ENCODE peak calls at places on chromosome 19, in nine cellular contexts. One of them, this sample, is unnamed.

GRCh38 chr19:11007376-11007775 is 46.5 kb downstream of the SMARCA4 start:
- DNase-seq in heart right ventricle: no peak
- DNase-seq in left kidney: no peak
- DNase-seq in hypothalamus: no peak
- DNase-seq in neural crest cell: no peak
- DNase-seq in iPS-NIHi11: no peak
- DNase-seq in central memory CD4-positive, alpha-beta T cell: no peak
- DNase-seq in anterior cingulate cortex: no peak
- DNase-seq in PC-3: no peak
- DNase-seq in this sample: no peak

GRCh38 chr19:35885225-35885624 is 15.1 kb downstream of the NFKBID start:
- DNase-seq in anterior cingulate cortex: no peak
- DNase-seq in heart right ventricle: no peak
- DNase-seq in iPS-NIHi11: no peak
- DNase-seq in left kidney: no peak
- DNase-seq in neural crest cell: no peak
- DNase-seq in central memory CD4-positive, alpha-beta T cell: no peak
- DNase-seq in hypothalamus: no peak
- DNase-seq in PC-3: no peak
- DNase-seq in this sample: no peak

GRCh38 chr19:44232867-44233266 is 20.5 kb downstream of the ZNF227 start:
- DNase-seq in neural crest cell: no peak
- DNase-seq in heart right ventricle: no peak
- DNase-seq in anterior cingulate cortex: no peak
- DNase-seq in central memory CD4-positive, alpha-beta T cell: no peak
- DNase-seq in iPS-NIHi11: no peak
- DNase-seq in PC-3: no peak
- DNase-seq in left kidney: no peak
- DNase-seq in hypothalamus: no peak
- DNase-seq in this sample: no peak

GRCh38 chr19:35518313-35518712 is 4.9 kb upstream of the DMKN start:
- DNase-seq in iPS-NIHi11: no peak
- DNase-seq in central memory CD4-positive, alpha-beta T cell: no peak
- DNase-seq in left kidney: no peak
- DNase-seq in anterior cingulate cortex: no peak
- DNase-seq in hypothalamus: no peak
- DNase-seq in neural crest cell: no peak
- DNase-seq in heart right ventricle: no peak
- DNase-seq in PC-3: peak
- DNase-seq in this sample: no peak

GRCh38 chr19:3778899-3779723 is 7.1 kb downstream of the MATK start:
- DNase-seq in hypothalamus: no peak
- DNase-seq in central memory CD4-positive, alpha-beta T cell: no peak
- DNase-seq in heart right ventricle: no peak
- DNase-seq in neural crest cell: no peak
- DNase-seq in PC-3: no peak
- DNase-seq in iPS-NIHi11: peak
- DNase-seq in anterior cingulate cortex: no peak
- DNase-seq in left kidney: no peak
- DNase-seq in this sample: no peak

GRCh38 chr19:7371001-7371400 is 22.3 kb downstream of the ARHGEF18 start:
- DNase-seq in central memory CD4-positive, alpha-beta T cell: no peak
- DNase-seq in PC-3: no peak
- DNase-seq in hypothalamus: no peak
- DNase-seq in neural crest cell: no peak
- DNase-seq in iPS-NIHi11: no peak
- DNase-seq in anterior cingulate cortex: no peak
- DNase-seq in heart right ventricle: no peak
- DNase-seq in left kidney: no peak
- DNase-seq in this sample: no peak

GRCh38 chr19:12672744-12673143 is 6.1 kb downstream of the WDR83 start:
- DNase-seq in left kidney: no peak
- DNase-seq in central memory CD4-positive, alpha-beta T cell: no peak
- DNase-seq in heart right ventricle: no peak
- DNase-seq in neural crest cell: no peak
- DNase-seq in PC-3: no peak
- DNase-seq in hypothalamus: no peak
- DNase-seq in iPS-NIHi11: no peak
- DNase-seq in anterior cingulate cortex: no peak
- DNase-seq in this sample: no peak

GRCh38 chr19:53982056-53982455 is 9.4 kb upstream of the CACNG6 start:
- DNase-seq in left kidney: peak
- DNase-seq in central memory CD4-positive, alpha-beta T cell: no peak
- DNase-seq in anterior cingulate cortex: no peak
- DNase-seq in neural crest cell: no peak
- DNase-seq in hypothalamus: no peak
- DNase-seq in heart right ventricle: no peak
- DNase-seq in PC-3: peak
- DNase-seq in iPS-NIHi11: peak
- DNase-seq in this sample: no peak

GRCh38 chr19:10891360-10892108 is 20.2 kb downstream of the CARM1 start:
- DNase-seq in anterior cingulate cortex: no peak
- DNase-seq in iPS-NIHi11: no peak
- DNase-seq in central memory CD4-positive, alpha-beta T cell: no peak
- DNase-seq in hypothalamus: no peak
- DNase-seq in heart right ventricle: peak
- DNase-seq in neural crest cell: no peak
- DNase-seq in PC-3: no peak
- DNase-seq in left kidney: peak
- DNase-seq in this sample: no peak

GRCh38 chr19:37932985-37933953 is 26.3 kb downstream of the SIPA1L3 start:
- DNase-seq in PC-3: peak
- DNase-seq in heart right ventricle: no peak
- DNase-seq in iPS-NIHi11: peak
- DNase-seq in left kidney: peak
- DNase-seq in central memory CD4-positive, alpha-beta T cell: no peak
- DNase-seq in hypothalamus: no peak
- DNase-seq in neural crest cell: no peak
- DNase-seq in anterior cingulate cortex: no peak
- DNase-seq in this sample: peak

GRCh38 chr19:35002037-35002535 is 2.0 kb downstream of the GRAMD1A start:
- DNase-seq in iPS-NIHi11: no peak
- DNase-seq in left kidney: no peak
- DNase-seq in hypothalamus: no peak
- DNase-seq in central memory CD4-positive, alpha-beta T cell: no peak
- DNase-seq in heart right ventricle: no peak
- DNase-seq in PC-3: no peak
- DNase-seq in neural crest cell: no peak
- DNase-seq in anterior cingulate cortex: no peak
- DNase-seq in this sample: no peak

GRCh38 chr19:56294557-56294956 is 20.1 kb downstream of the ZSCAN5A start:
- DNase-seq in hypothalamus: no peak
- DNase-seq in PC-3: peak
- DNase-seq in central memory CD4-positive, alpha-beta T cell: no peak
- DNase-seq in heart right ventricle: no peak
- DNase-seq in neural crest cell: no peak
- DNase-seq in anterior cingulate cortex: no peak
- DNase-seq in left kidney: no peak
- DNase-seq in iPS-NIHi11: no peak
- DNase-seq in this sample: no peak

GRCh38 chr19:14158276-14159023 is 22.1 kb upstream of the ASF1B start:
- DNase-seq in anterior cingulate cortex: no peak
- DNase-seq in neural crest cell: no peak
- DNase-seq in hypothalamus: no peak
- DNase-seq in central memory CD4-positive, alpha-beta T cell: no peak
- DNase-seq in PC-3: no peak
- DNase-seq in left kidney: no peak
- DNase-seq in heart right ventricle: no peak
- DNase-seq in iPS-NIHi11: peak
- DNase-seq in this sample: no peak

GRCh38 chr19:35719402-35720162 is 1.8 kb downstream of the KMT2B start:
- DNase-seq in neural crest cell: no peak
- DNase-seq in PC-3: no peak
- DNase-seq in central memory CD4-positive, alpha-beta T cell: no peak
- DNase-seq in heart right ventricle: no peak
- DNase-seq in iPS-NIHi11: no peak
- DNase-seq in left kidney: no peak
- DNase-seq in hypothalamus: no peak
- DNase-seq in anterior cingulate cortex: no peak
- DNase-seq in this sample: no peak

GRCh38 chr19:30006206-30006605 is 64.2 kb downstream of the URI1 start:
- DNase-seq in left kidney: no peak
- DNase-seq in hypothalamus: no peak
- DNase-seq in neural crest cell: no peak
- DNase-seq in heart right ventricle: no peak
- DNase-seq in anterior cingulate cortex: no peak
- DNase-seq in iPS-NIHi11: no peak
- DNase-seq in central memory CD4-positive, alpha-beta T cell: no peak
- DNase-seq in PC-3: no peak
- DNase-seq in this sample: no peak

GRCh38 chr19:1390594-1391423 is 7.1 kb downstream of the NDUFS7 start:
- DNase-seq in anterior cingulate cortex: no peak
- DNase-seq in hypothalamus: no peak
- DNase-seq in PC-3: no peak
- DNase-seq in left kidney: no peak
- DNase-seq in heart right ventricle: peak
- DNase-seq in central memory CD4-positive, alpha-beta T cell: no peak
- DNase-seq in iPS-NIHi11: no peak
- DNase-seq in neural crest cell: no peak
- DNase-seq in this sample: no peak

GRCh38 chr19:12293771-12294307 is 844 bp downstream of the ZNF44 start:
- DNase-seq in anterior cingulate cortex: no peak
- DNase-seq in central memory CD4-positive, alpha-beta T cell: peak
- DNase-seq in heart right ventricle: peak
- DNase-seq in iPS-NIHi11: peak
- DNase-seq in PC-3: peak
- DNase-seq in hypothalamus: no peak
- DNase-seq in left kidney: peak
- DNase-seq in neural crest cell: peak
- DNase-seq in this sample: peak

GRCh38 chr19:51470966-51471365 is 7.4 kb upstream of the CEACAM18 start:
- DNase-seq in neural crest cell: no peak
- DNase-seq in heart right ventricle: no peak
- DNase-seq in central memory CD4-positive, alpha-beta T cell: no peak
- DNase-seq in iPS-NIHi11: no peak
- DNase-seq in hypothalamus: no peak
- DNase-seq in anterior cingulate cortex: no peak
- DNase-seq in left kidney: no peak
- DNase-seq in PC-3: peak
- DNase-seq in this sample: no peak

GRCh38 chr19:55720214-55720746 is 17.9 kb downstream of the NLRP9 start:
- DNase-seq in hypothalamus: no peak
- DNase-seq in PC-3: no peak
- DNase-seq in central memory CD4-positive, alpha-beta T cell: no peak
- DNase-seq in neural crest cell: no peak
- DNase-seq in heart right ventricle: no peak
- DNase-seq in left kidney: no peak
- DNase-seq in iPS-NIHi11: no peak
- DNase-seq in anterior cingulate cortex: no peak
- DNase-seq in this sample: no peak

GRCh38 chr19:1619094-1619439 is 13.8 kb upstream of the UQCR11 start:
- DNase-seq in PC-3: no peak
- DNase-seq in left kidney: no peak
- DNase-seq in anterior cingulate cortex: no peak
- DNase-seq in hypothalamus: no peak
- DNase-seq in iPS-NIHi11: no peak
- DNase-seq in neural crest cell: no peak
- DNase-seq in heart right ventricle: no peak
- DNase-seq in central memory CD4-positive, alpha-beta T cell: no peak
- DNase-seq in this sample: no peak

This sample was measured in HT-29.